ENCODE peak calls at places on chromosomes 16 and 17, in nine cellular contexts. M, E, L, Q, W, U, O, I and F are unnamed samples.

GRCh38 chr17:80838381-80839345 is 153.0 kb upstream of the CHMP6 start:
- DNase-seq in O (no peak), U (no peak), E (no peak), I (no peak), W (no peak), L (no peak), M (no peak), Q (no peak), F (no peak)

GRCh38 chr16:81937305-81938038 is 73.8 kb downstream of the SDR42E1 start:
- DNase-seq in U (no peak), Q (no peak), M (no peak), I (no peak), W (no peak), E (no peak), O (no peak), L (no peak), F (no peak)

GRCh38 chr16:628321-629061 is 2.3 kb upstream of the WFIKKN1 start:
- DNase-seq in O (no peak), I (no peak), E (no peak), Q (no peak), U (no peak), W (no peak), M (no peak), L (no peak), F (peak)

GRCh38 chr16:29986231-29986630 is 9.2 kb downstream of the HIRIP3 start:
- DNase-seq in W (no peak), U (no peak), L (no peak), O (no peak), E (no peak), Q (no peak), M (no peak), I (no peak), F (no peak)

GRCh38 chr17:64091116-64091515 is 38.8 kb downstream of the ERN1 start:
- DNase-seq in O (no peak), W (no peak), U (no peak), L (no peak), I (no peak), M (no peak), Q (no peak), E (peak), F (no peak)

GRCh38 chr17:76867578-76868175 is 527 bp upstream of the MGAT5B start:
- DNase-seq in U (no peak), O (no peak), M (no peak), Q (peak), W (no peak), I (no peak), L (no peak), E (peak), F (no peak)

GRCh38 chr16:8605554-8605953 is 15.2 kb upstream of the TMEM114 start:
- DNase-seq in M (no peak), Q (no peak), I (no peak), O (no peak), U (no peak), W (no peak), E (no peak), L (no peak), F (no peak)

GRCh38 chr17:6936370-6937028 is 59.4 kb upstream of the ALOX12 start:
- DNase-seq in U (no peak), Q (peak), W (peak), M (peak), O (no peak), I (peak), L (peak), E (peak), F (no peak)

GRCh38 chr16:57536306-57537193 is at the start of gene CCDC102A:
- DNase-seq in W (no peak), M (no peak), Q (no peak), U (peak), L (peak), I (no peak), E (peak), O (peak), F (no peak)

GRCh38 chr17:39791296-39791992 is 53.7 kb downstream of the GRB7 start:
- DNase-seq in M (no peak), O (no peak), W (no peak), E (no peak), L (no peak), I (no peak), Q (no peak), U (no peak), F (no peak)

GRCh38 chr17:40303009-40303657 is 5.8 kb upstream of the RARA start:
- DNase-seq in O (peak), W (peak), M (no peak), I (peak), L (peak), E (peak), Q (peak), U (no peak), F (peak)

GRCh38 chr17:28599311-28600184 is 723 bp upstream of the SPAG5 start:
- DNase-seq in L (peak), I (peak), Q (peak), O (peak), M (peak), U (no peak), W (peak), E (peak), F (no peak)

GRCh38 chr17:18141210-18141803 is 32.8 kb downstream of the MYO15A start:
- DNase-seq in Q (peak), I (no peak), U (peak), W (peak), M (no peak), L (peak), O (no peak), E (peak), F (peak)

GRCh38 chr17:10799407-10799806 is 4.5 kb downstream of the TMEM238L start:
- DNase-seq in L (no peak), Q (no peak), E (no peak), W (no peak), I (no peak), O (no peak), M (peak), U (no peak), F (no peak)

GRCh38 chr16:24957887-24958286 is 57.3 kb downstream of the ARHGAP17 start:
- DNase-seq in L (no peak), I (no peak), M (no peak), O (no peak), W (no peak), U (no peak), E (no peak), Q (no peak), F (no peak)

GRCh38 chr17:45387739-45388138 is 44.9 kb downstream of the ARHGAP27 start:
- DNase-seq in O (no peak), Q (no peak), I (no peak), E (no peak), U (no peak), L (no peak), W (no peak), M (no peak), F (no peak)

GRCh38 chr17:82086941-82087906 is 10.8 kb downstream of the FASN start:
- DNase-seq in Q (no peak), I (no peak), O (no peak), M (no peak), L (no peak), W (no peak), E (no peak), U (no peak), F (no peak)

GRCh38 chr16:22948603-22949368 is 134.8 kb downstream of the HS3ST2 start:
- DNase-seq in O (peak), W (peak), L (peak), U (peak), I (peak), M (peak), Q (peak), E (peak), F (peak)

GRCh38 chr17:71936977-71937376 is 183.8 kb upstream of the SOX9 start:
- DNase-seq in L (no peak), Q (no peak), E (no peak), I (no peak), W (no peak), M (no peak), U (no peak), O (no peak), F (no peak)

GRCh38 chr17:64134216-64134970 is 4.4 kb upstream of the ERN1 start:
- DNase-seq in L (no peak), O (no peak), U (no peak), I (no peak), E (no peak), W (no peak), M (no peak), Q (no peak), F (no peak)

GRCh38 chr17:62807812-62808575 is at the start of gene MARCHF10:
- DNase-seq in O (peak), W (no peak), U (no peak), E (no peak), Q (no peak), L (peak), M (no peak), I (peak), F (peak)

GRCh38 chr16:31134091-31134571 is 1.4 kb downstream of the PRSS8 start:
- DNase-seq in I (no peak), M (peak), L (no peak), W (no peak), U (no peak), Q (no peak), O (peak), E (no peak), F (no peak)

GRCh38 chr16:27972500-27972899 is 91.0 kb downstream of the GSG1L start:
- DNase-seq in M (no peak), Q (peak), E (peak), L (peak), O (no peak), U (peak), I (no peak), W (peak), F (peak)

GRCh38 chr16:89330177-89330856 is 112.8 kb downstream of the ZNF778 start:
- DNase-seq in W (no peak), U (no peak), O (peak), E (peak), I (no peak), M (peak), L (no peak), Q (no peak), F (peak)

GRCh38 chr16:86346034-86346433 is 164.3 kb upstream of the FOXF1 start:
- DNase-seq in I (no peak), U (no peak), Q (no peak), O (no peak), E (no peak), W (no peak), M (no peak), L (no peak), F (no peak)

GRCh38 chr17:17703608-17703919 is 22.3 kb downstream of the RAI1 start:
- DNase-seq in I (no peak), O (no peak), Q (no peak), U (no peak), W (no peak), L (no peak), E (no peak), M (no peak), F (no peak)

GRCh38 chr16:67028167-67028554 is 788 bp upstream of the CBFB start:
- DNase-seq in I (no peak), L (no peak), E (peak), U (no peak), M (no peak), W (no peak), Q (no peak), O (no peak), F (no peak)

GRCh38 chr17:41733348-41734138 is 900 bp downstream of the HAP1 start:
- DNase-seq in M (peak), Q (no peak), E (no peak), L (no peak), O (no peak), I (no peak), U (no peak), W (no peak), F (no peak)

GRCh38 chr17:15920758-15921239 is 24.1 kb upstream of the ADORA2B start:
- DNase-seq in O (no peak), I (no peak), E (peak), Q (peak), L (peak), U (no peak), W (no peak), M (no peak), F (no peak)

GRCh38 chr17:63834431-63835166 is 7.1 kb upstream of the FTSJ3 start:
- DNase-seq in L (peak), W (peak), E (peak), Q (peak), I (peak), M (peak), O (peak), U (peak), F (peak)

GRCh38 chr16:67953641-67954375 is 9.9 kb upstream of the LCAT start:
- DNase-seq in L (no peak), W (no peak), I (no peak), E (no peak), U (no peak), O (no peak), Q (no peak), M (no peak), F (no peak)

GRCh38 chr17:56112086-56112485 is 41.2 kb upstream of the ANKFN1 start:
- DNase-seq in O (no peak), M (no peak), U (no peak), I (no peak), E (peak), L (peak), Q (no peak), W (no peak), F (no peak)

GRCh38 chr16:72884037-72884436 is 163.9 kb downstream of the ZFHX3 start:
- DNase-seq in I (no peak), Q (peak), O (no peak), U (no peak), W (no peak), L (no peak), E (peak), M (no peak), F (no peak)